ENCODE peak calls at places on chromosomes 6 and 20, in seven cellular contexts. B, A, Y, Z, C, Q and T are unnamed samples.
A peak's percentile ranks its signal among the peaks of the same experiment; 100 is the strongest.

GRCh38 chr6:127481628-127482027 is 22.4 kb upstream of the KIAA0408 start:
- DNase-seq in B (no peak), A (no peak), Y (no peak), Z (no peak), C (no peak), Q (no peak), T (no peak)

GRCh38 chr20:63056236-63057132 is 49.7 kb upstream of the BHLHE23 start:
- DNase-seq in B (peak; percentile 80), A (peak; percentile 33), Y (no peak), Z (no peak), C (no peak), Q (peak; percentile 82), T (peak; percentile 85)

GRCh38 chr6:122511193-122511924 is 39.8 kb upstream of the SERINC1 start:
- DNase-seq in B (no peak), A (no peak), Y (no peak), Z (no peak), C (no peak), Q (no peak), T (no peak)

GRCh38 chr6:24122139-24122538 is 3.9 kb upstream of the NRSN1 start:
- DNase-seq in B (no peak), A (no peak), Y (no peak), Z (no peak), C (no peak), Q (no peak), T (no peak)

GRCh38 chr6:16901777-16902176 is 140.5 kb upstream of the ATXN1 start:
- DNase-seq in B (no peak), A (peak; percentile 61), Y (no peak), Z (peak; percentile 61), C (peak; percentile 13), Q (no peak), T (no peak)

GRCh38 chr20:31257364-31257763 is at the start of gene DEFB115:
- DNase-seq in B (no peak), A (no peak), Y (no peak), Z (no peak), C (no peak), Q (no peak), T (no peak)

GRCh38 chr20:63536241-63536977 is 767 bp downstream of the PTK6 start:
- DNase-seq in B (no peak), A (peak; percentile 70), Y (no peak), Z (no peak), C (no peak), Q (no peak), T (peak; percentile 11)

GRCh38 chr6:47235964-47236760 is 73.5 kb downstream of the TNFRSF21 start:
- DNase-seq in B (no peak), A (peak; percentile 50), Y (no peak), Z (no peak), C (no peak), Q (no peak), T (no peak)

GRCh38 chr6:2596222-2596621 is 154.5 kb downstream of the MYLK4 start:
- DNase-seq in B (peak; percentile 71), A (no peak), Y (no peak), Z (no peak), C (no peak), Q (no peak), T (peak; percentile 53)

GRCh38 chr20:57374931-57375651 is 16.1 kb upstream of the RBM38 start:
- DNase-seq in B (no peak), A (peak; percentile 37), Y (no peak), Z (no peak), C (peak; percentile 34), Q (no peak), T (no peak)

GRCh38 chr20:37417146-37417856 is 71.4 kb downstream of the SRC start:
- DNase-seq in B (no peak), A (no peak), Y (no peak), Z (no peak), C (no peak), Q (no peak), T (no peak)

GRCh38 chr6:166678426-166678825 is 51.4 kb upstream of the RPS6KA2 start:
- DNase-seq in B (no peak), A (no peak), Y (no peak), Z (no peak), C (no peak), Q (no peak), T (no peak)

GRCh38 chr6:151445482-151445881 is 6.4 kb downstream of the RMND1 start:
- DNase-seq in B (no peak), A (no peak), Y (peak; percentile 74), Z (no peak), C (no peak), Q (no peak), T (no peak)

GRCh38 chr20:37162674-37163073 is 16.5 kb upstream of the RPN2 start:
- DNase-seq in B (no peak), A (no peak), Y (no peak), Z (no peak), C (no peak), Q (no peak), T (no peak)

GRCh38 chr6:109979033-109979921 is 1.2 kb downstream of the GPR6 start:
- DNase-seq in B (peak; percentile 38), A (no peak), Y (no peak), Z (no peak), C (no peak), Q (no peak), T (peak; percentile 11)

GRCh38 chr6:109978174-109979032 is at the start of gene GPR6:
- DNase-seq in B (peak; percentile 95), A (peak; percentile 74), Y (no peak), Z (peak; percentile 13), C (no peak), Q (peak; percentile 84), T (peak; percentile 92)

GRCh38 chr6:109977791-109978173 is 329 bp upstream of the GPR6 start:
- DNase-seq in B (no peak), A (no peak), Y (no peak), Z (no peak), C (no peak), Q (no peak), T (no peak)
- TF ChIP-seq CTCF in B (no peak), A (no peak), Y (no peak), Z (no peak), C (no peak), Q (no peak), T (no peak)

GRCh38 chr6:64860203-64860602 is 846.8 kb downstream of the EYS start:
- DNase-seq in B (no peak), A (no peak), Y (no peak), Z (no peak), C (no peak), Q (no peak), T (no peak)
- TF ChIP-seq CTCF in B (no peak), A (no peak), Y (no peak), Z (no peak), C (no peak), Q (no peak), T (no peak)

DNA sequence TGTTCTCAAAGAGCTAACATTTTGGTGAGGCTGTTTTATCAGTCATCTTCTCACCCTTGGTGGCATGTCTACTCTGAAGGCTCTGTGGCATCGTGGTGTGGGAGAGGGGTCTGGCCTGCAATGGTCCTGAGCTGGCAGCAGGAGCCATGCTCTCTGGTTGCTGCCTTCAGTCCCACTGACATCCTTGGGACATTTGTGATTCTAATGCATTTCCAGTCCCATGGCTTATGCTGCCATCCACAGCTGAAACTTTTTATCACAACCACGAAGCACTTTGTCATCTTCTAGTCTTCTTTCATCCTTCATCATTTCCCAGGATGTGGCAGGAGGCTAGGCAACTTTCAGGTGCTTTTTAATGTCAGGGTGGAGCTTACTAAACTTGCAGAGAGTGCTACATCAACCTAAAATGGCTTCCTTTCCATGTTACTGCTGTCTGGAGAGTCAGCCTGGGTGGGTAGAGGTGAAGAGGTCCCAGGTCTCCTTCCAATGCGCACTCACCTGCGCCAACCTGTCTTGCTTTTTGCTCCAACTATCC is 77.1 kb downstream of the GPR63 start:
- DNase-seq in B (no peak), A (no peak), Y (no peak), Z (no peak), C (no peak), Q (no peak), T (no peak)
- TF ChIP-seq CTCF in B (no peak), A (no peak), Y (no peak), Z (no peak), C (no peak), Q (peak; percentile 14), T (no peak)

GRCh38 chr6:53651149-53651763 is 14.3 kb downstream of the KLHL31 start:
- DNase-seq in B (peak; percentile 52), A (peak; percentile 73), Y (peak; percentile 55), Z (peak; percentile 60), C (no peak), Q (peak; percentile 57), T (peak; percentile 61)
- TF ChIP-seq CTCF in B (no peak), A (no peak), Y (peak; percentile 59), Z (peak; percentile 35), C (no peak), Q (peak; percentile 15), T (peak; percentile 62)

GRCh38 chr20:60313609-60314008 is 355.4 kb downstream of the CDH26 start:
- DNase-seq in B (no peak), A (no peak), Y (no peak), Z (no peak), C (no peak), Q (no peak), T (no peak)
- TF ChIP-seq CTCF in B (no peak), A (no peak), Y (no peak), Z (no peak), C (no peak), Q (no peak), T (no peak)

DNA sequence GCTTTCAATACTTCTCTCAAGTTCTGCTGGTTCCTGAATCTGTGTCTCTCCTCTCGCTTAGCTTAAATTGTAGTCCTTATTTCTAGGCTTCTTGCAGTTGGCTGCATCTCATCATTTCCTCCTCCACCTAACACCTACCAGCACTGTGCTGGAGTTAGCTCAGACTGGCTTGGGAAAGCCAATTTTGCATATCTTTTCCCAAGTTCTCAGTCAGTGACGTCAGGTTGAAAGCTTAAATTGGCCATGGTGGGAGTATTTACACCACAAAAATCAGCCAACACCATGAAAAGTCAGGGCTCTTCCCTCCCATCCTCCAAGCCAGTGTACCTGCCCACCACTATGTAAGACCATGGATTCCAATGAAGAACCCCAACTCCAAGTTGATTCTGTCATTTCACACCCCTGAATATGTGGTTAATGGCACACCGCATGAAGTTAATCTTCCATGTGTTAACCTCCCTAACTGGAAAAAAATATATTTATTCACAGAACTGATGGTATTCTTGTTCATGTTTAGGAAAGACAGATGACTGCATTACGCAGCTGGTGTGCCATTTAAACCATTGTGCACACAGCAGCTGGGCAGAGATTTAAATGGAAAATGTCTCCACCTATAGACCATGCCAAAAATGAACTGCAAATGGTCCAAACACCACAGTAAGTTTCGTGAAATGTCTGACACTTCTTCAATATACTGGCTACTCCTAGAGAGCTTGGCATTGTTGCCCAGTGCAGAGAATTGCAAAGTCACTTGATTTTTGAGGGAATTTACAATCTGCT is 274.1 kb upstream of the MAP3K7 start:
- DNase-seq in B (no peak), A (no peak), Y (no peak), Z (no peak), C (no peak), Q (peak; percentile 8), T (no peak)
- TF ChIP-seq CTCF in B (no peak), A (no peak), Y (peak; percentile 13), Z (no peak), C (no peak), Q (no peak), T (no peak)